ENCODE peak calls at places on chromosomes 11 and 22, in ten cellular contexts. N is IMR-90; W is PC-3; Z is CD8-positive, alpha-beta T cell; I is SK-N-SH; E is heart left ventricle; O is chondrocyte; G is HFFc6; T is testis; X is nephron progenitor cell. V is an unnamed sample.

GRCh38 chr11:135033545-135033944 is 621.5 kb upstream of the B3GAT1 start:
- DNase-seq in N (no peak), W (no peak), Z (no peak), I (peak; percentile 54), E (no peak), O (no peak), G (no peak), T (peak; percentile 56), X (peak; percentile 50), V (no peak)

GRCh38 chr22:30265851-30266444 is 703 bp downstream of the OSM start:
- DNase-seq in N (no peak), W (no peak), Z (peak; percentile 69), I (no peak), E (peak; percentile 72), O (no peak), G (no peak), T (no peak), X (no peak), V (no peak)

GRCh38 chr11:34308049-34308692 is 49.6 kb downstream of the ABTB2 start:
- DNase-seq in N (peak; percentile 34), W (peak; percentile 58), Z (no peak), I (no peak), E (no peak), O (no peak), G (no peak), T (no peak), X (no peak), V (no peak)

GRCh38 chr22:47783433-47784366 is 1021.2 kb downstream of the TBC1D22A start:
- DNase-seq in N (no peak), W (no peak), Z (no peak), I (no peak), E (no peak), O (peak; percentile 63), G (no peak), T (no peak), X (no peak), V (no peak)

GRCh38 chr22:35555351-35555915 is 14.8 kb downstream of the RASD2 start:
- DNase-seq in N (peak; percentile 33), W (no peak), Z (no peak), I (no peak), E (no peak), O (no peak), G (peak; percentile 10), T (no peak), X (peak; percentile 35), V (no peak)

GRCh38 chr11:111521132-111521531 is 6.6 kb downstream of the HOATZ start:
- DNase-seq in N (peak; percentile 34), W (no peak), Z (no peak), I (no peak), E (no peak), O (no peak), G (peak; percentile 11), T (no peak), X (no peak), V (no peak)

GRCh38 chr22:29480512-29481264 is 670 bp downstream of the NEFH start:
- DNase-seq in N (peak; percentile 56), W (no peak), Z (no peak), I (peak; percentile 96), E (no peak), O (no peak), G (no peak), T (peak; percentile 82), X (peak; percentile 70), V (peak; percentile 5)

GRCh38 chr11:6925636-6926207 is 504 bp upstream of the ZNF215 start:
- DNase-seq in N (peak; percentile 16), W (peak; percentile 34), Z (no peak), I (no peak), E (no peak), O (no peak), G (peak; percentile 19), T (no peak), X (no peak), V (no peak)

GRCh38 chr11:115226556-115226955 is 277.7 kb downstream of the CADM1 start:
- DNase-seq in N (peak; percentile 84), W (no peak), Z (no peak), I (no peak), E (no peak), O (peak; percentile 66), G (no peak), T (no peak), X (no peak), V (peak; percentile 78)

GRCh38 chr22:50576806-50577696 is 1.2 kb downstream of the CPT1B start:
- DNase-seq in N (no peak), W (no peak), Z (no peak), I (no peak), E (no peak), O (no peak), G (no peak), T (no peak), X (no peak), V (no peak)

DNA sequence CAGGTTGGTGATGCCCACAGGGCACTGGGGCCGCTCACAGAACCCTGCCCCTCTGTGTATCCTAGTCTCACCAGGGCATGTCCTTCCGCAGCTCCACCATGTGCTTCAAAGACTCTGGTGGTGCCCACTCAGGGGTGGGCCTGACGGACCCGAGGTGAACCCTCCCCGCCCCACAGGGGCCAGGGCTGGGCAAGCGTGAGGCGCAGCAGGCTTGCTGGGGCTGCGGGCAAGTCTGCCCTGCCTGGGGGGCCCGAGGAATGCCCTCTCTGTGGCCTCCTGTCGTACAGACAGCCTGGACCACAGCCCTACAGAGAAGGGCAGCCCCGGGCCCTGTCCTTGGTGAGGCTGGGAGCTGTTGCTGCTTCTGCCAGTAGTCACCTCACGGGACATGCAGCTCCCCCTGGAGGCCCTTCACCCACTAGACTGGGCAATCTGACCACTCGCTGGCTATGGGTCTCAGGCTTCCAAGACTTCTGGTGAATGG is 40.2 kb downstream of the TBX1 start:
- DNase-seq in N (peak; percentile 25), W (no peak), Z (no peak), I (peak; percentile 61), E (no peak), O (peak; percentile 85), G (peak; percentile 28), T (peak; percentile 27), X (no peak), V (no peak)
- TF ChIP-seq CTCF in N (peak; percentile 43), W (peak; percentile 37), Z (no peak), I (peak; percentile 52), E (peak; percentile 25), O (peak; percentile 67), G (peak; percentile 71), T (no peak), X (no peak), V (peak; percentile 56)

GRCh38 chr11:8307601-8308000 is 43.9 kb upstream of the LMO1 start:
- DNase-seq in N (no peak), W (no peak), Z (no peak), I (no peak), E (no peak), O (no peak), G (no peak), T (no peak), X (no peak), V (no peak)

GRCh38 chr11:8310743-8311298 is 47.1 kb upstream of the LMO1 start:
- DNase-seq in N (no peak), W (no peak), Z (no peak), I (no peak), E (no peak), O (no peak), G (no peak), T (no peak), X (no peak), V (no peak)

GRCh38 chr11:8311366-8311765 is 47.7 kb upstream of the LMO1 start:
- DNase-seq in N (no peak), W (no peak), Z (no peak), I (no peak), E (no peak), O (no peak), G (no peak), T (no peak), X (no peak), V (no peak)

GRCh38 chr11:8309311-8309710 is 45.6 kb upstream of the LMO1 start:
- DNase-seq in N (no peak), W (no peak), Z (no peak), I (no peak), E (no peak), O (no peak), G (no peak), T (no peak), X (no peak), V (no peak)

DNA sequence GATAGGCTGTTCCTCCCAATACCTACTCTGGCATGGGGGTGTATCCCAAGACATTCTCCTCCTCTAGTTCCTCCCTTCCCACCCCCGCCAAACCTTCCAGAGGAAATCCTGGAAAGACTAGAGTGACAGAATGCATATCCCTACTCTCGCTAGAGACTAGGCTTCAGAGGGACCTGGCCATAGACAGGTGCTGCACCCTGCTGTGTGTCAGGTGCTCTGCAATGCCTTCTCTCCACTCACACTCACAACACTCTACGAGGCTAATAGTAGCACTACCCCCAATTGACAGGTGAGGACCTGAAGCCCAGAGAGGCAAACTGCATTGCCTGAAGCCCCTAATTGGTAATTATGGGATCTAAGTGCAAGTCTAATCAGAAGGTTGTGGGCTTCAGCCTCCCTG is 46.2 kb upstream of the LMO1 start:
- DNase-seq in N (no peak), W (peak; percentile 33), Z (no peak), I (peak; percentile 47), E (no peak), O (no peak), G (no peak), T (no peak), X (no peak), V (no peak)
- TF ChIP-seq CTCF in N (no peak), W (peak; percentile 57), Z (no peak), I (no peak), E (peak; percentile 25), O (no peak), G (no peak), T (no peak), X (peak; percentile 7), V (no peak)

GRCh38 chr11:60700689-60701508 is 1.5 kb downstream of the MS4A8 start:
- DNase-seq in N (no peak), W (peak; percentile 79), Z (no peak), I (peak; percentile 27), E (no peak), O (no peak), G (no peak), T (peak; percentile 54), X (peak; percentile 34), V (no peak)
- TF ChIP-seq CTCF in N (no peak), W (peak; percentile 83), Z (no peak), I (peak; percentile 48), E (peak; percentile 31), O (peak; percentile 64), G (peak; percentile 56), T (peak; percentile 57), X (peak; percentile 53), V (peak; percentile 40)

DNA sequence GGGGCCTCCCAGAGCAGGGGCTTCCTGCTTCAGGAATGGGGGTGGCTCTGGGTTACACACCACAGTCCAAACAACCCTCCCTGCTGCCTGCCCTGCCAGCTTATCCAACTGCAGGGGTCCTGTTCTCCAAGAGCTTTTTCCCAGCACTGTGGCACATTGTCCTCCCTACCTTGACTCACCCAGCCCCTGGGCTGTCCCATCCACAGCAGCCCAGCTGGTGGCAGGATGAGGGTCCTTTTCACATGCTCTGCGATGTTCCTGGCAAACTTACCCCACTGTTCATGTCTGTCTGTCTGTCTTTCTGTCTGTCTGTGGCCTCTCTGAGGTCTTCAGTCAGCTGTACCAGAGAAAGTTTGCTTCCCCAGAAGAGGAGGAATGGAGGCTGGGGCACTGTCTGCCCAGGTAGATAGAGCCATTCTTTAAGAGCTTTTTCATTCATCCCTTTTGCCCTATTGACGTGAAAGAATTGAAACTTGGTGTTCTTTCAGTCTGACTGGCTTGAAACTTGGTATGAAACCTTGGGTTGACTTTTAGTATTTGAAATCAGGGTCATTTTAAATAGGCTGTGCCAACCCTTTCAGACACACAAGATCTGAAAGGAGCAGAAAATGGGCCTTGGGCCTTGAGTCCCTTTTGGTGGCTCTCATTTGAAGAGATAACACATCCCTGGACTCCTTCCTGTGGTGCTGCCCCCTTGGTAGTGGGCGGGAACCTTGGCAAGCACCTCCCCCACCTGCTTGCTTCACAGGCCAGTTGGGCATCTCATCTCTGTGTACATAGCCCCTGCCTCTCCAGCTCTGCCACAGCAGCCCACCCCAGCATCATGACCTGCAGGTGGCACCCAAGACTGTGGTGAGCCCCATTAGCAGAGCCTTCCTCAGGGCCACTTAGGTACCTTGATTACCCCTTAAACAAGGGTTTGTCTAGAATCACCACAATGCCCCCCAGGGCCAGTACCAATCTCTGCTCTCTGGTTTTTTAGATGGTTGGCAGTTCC is 74.6 kb upstream of the SUSD2 start:
- DNase-seq in N (no peak), W (no peak), Z (peak; percentile 16), I (no peak), E (no peak), O (no peak), G (no peak), T (no peak), X (no peak), V (no peak)
- TF ChIP-seq CTCF in N (peak; percentile 33), W (peak; percentile 20), Z (no peak), I (peak; percentile 32), E (peak; percentile 24), O (peak; percentile 52), G (peak; percentile 22), T (no peak), X (no peak), V (peak; percentile 27)

V was measured in astrocyte of the cerebellum.